ENCODE peak calls at places on chromosomes 6 and 20, in nine cellular contexts. O, Y, Z, V, J, I, E, P and F are unnamed samples. For H3K4me1, the result is how much of the 10 kb centered on the place peaks cover.

GRCh38 chr6:121647905-121648304 is 212.5 kb downstream of the GJA1 start:
- DNase-seq in O (no peak), Y (no peak), Z (no peak), V (no peak), J (no peak), I (no peak), E (no peak), P (no peak), F (no peak)

GRCh38 chr20:6769953-6770831 is 2.7 kb downstream of the BMP2 start:
- DNase-seq in O (no peak), Y (no peak), Z (peak), V (no peak), J (peak), I (peak), E (peak), P (peak), F (peak)

GRCh38 chr6:16511048-16511660 is 250.1 kb downstream of the ATXN1 start:
- DNase-seq in O (peak), Y (no peak), Z (no peak), V (no peak), J (no peak), I (peak), E (peak), P (no peak), F (no peak)

GRCh38 chr6:82006027-82006738 is 241.4 kb downstream of the IBTK start:
- DNase-seq in O (peak), Y (no peak), Z (no peak), V (no peak), J (no peak), I (no peak), E (peak), P (peak), F (no peak)

GRCh38 chr20:2006452-2007381 is 12.9 kb upstream of the PDYN start:
- DNase-seq in O (peak), Y (peak), Z (no peak), V (no peak), J (no peak), I (no peak), E (peak), P (no peak), F (no peak)

GRCh38 chr20:34052414-34052813 is 58.7 kb downstream of the RALY start:
- DNase-seq in O (no peak), Y (no peak), Z (no peak), V (no peak), J (no peak), I (no peak), E (no peak), P (no peak), F (no peak)

GRCh38 chr6:136129365-136129764 is 120.7 kb downstream of the MTFR2 start:
- DNase-seq in O (no peak), Y (no peak), Z (no peak), V (no peak), J (no peak), I (no peak), E (no peak), P (no peak), F (no peak)

GRCh38 chr6:134630468-134631180 is 312.7 kb upstream of the SGK1 start:
- DNase-seq in O (no peak), Y (no peak), Z (no peak), V (no peak), J (no peak), I (no peak), E (peak), P (peak), F (no peak)

GRCh38 chr6:37756141-37756540 is 58.5 kb upstream of the MDGA1 start:
- DNase-seq in O (no peak), Y (no peak), Z (no peak), V (no peak), J (no peak), I (no peak), E (no peak), P (no peak), F (no peak)

GRCh38 chr6:10725046-10725445 is 2.2 kb downstream of the TMEM14C start:
- DNase-seq in O (no peak), Y (no peak), Z (no peak), V (no peak), J (no peak), I (no peak), E (no peak), P (no peak), F (peak)
- TF ChIP-seq POLR2A in O (no peak), Y (no peak), Z (no peak), V (no peak), J (no peak), I (no peak), E (no peak), P (no peak), F (no peak)

DNA sequence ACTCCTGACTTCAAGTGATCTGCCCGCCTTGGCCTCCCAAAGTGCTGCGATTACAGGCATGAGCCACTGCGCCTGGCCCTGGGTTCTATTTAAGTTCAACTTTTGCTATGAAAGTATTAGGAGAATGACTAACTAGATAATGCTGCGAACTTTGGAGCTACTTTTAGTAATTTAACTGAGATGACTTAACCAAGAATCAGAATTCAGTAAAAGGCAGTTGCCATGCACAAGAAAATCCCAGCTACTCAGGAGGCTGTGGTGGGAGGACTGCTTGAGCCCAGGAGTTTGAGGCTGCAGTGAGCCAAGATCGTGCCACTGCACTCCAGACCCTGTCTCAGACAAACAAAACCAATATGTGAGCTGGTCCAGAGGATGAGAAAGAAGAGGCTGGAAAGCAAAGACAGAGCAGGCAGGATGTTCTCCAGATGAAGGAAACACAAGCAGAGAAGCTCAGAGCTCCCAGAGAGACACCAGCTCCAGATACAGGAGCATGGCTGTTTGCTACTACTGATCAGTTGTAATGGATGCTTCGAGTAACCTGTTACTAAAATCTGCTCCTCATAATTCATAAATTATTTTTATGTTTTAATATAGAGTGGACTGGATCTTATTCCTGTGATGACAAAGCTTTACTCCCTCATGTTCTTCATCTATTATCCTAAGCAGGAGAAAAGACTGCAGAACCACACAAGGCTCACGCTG is 23.9 kb downstream of the ZNF217 start:
- DNase-seq in O (no peak), Y (peak), Z (no peak), V (no peak), J (no peak), I (no peak), E (no peak), P (no peak), F (no peak)
- H3K4me1 ChIP-seq in O (under half), Y (under half), Z (under half), V (under half), J (under half), I (under half), E (under half), P (under half), F (under half)

GRCh38 chr20:10675456-10675848 is 1.7 kb upstream of the JAG1 start:
- DNase-seq in O (no peak), Y (no peak), Z (no peak), V (no peak), J (no peak), I (no peak), E (no peak), P (no peak), F (no peak)

GRCh38 chr20:10674684-10675455 is 1.1 kb upstream of the JAG1 start:
- DNase-seq in O (peak), Y (no peak), Z (peak), V (no peak), J (peak), I (peak), E (peak), P (peak), F (peak)

GRCh38 chr20:10672579-10673127 is 1.1 kb downstream of the JAG1 start:
- DNase-seq in O (no peak), Y (no peak), Z (peak), V (no peak), J (peak), I (peak), E (peak), P (peak), F (peak)

GRCh38 chr20:10673176-10673830 is 496 bp downstream of the JAG1 start:
- DNase-seq in O (no peak), Y (no peak), Z (peak), V (no peak), J (peak), I (peak), E (peak), P (peak), F (peak)

GRCh38 chr20:10673831-10674683 is at the start of gene JAG1:
- DNase-seq in O (peak), Y (peak), Z (peak), V (peak), J (peak), I (peak), E (peak), P (peak), F (peak)
- TF ChIP-seq POLR2A in O (peak), Y (peak), Z (peak), V (peak), J (no peak), I (peak), E (peak), P (peak), F (peak)

GRCh38 chr6:3744901-3745470 is 6.5 kb downstream of the PXDC1 start:
- DNase-seq in O (no peak), Y (no peak), Z (peak), V (no peak), J (no peak), I (no peak), E (no peak), P (no peak), F (no peak)
- H3K4me1 ChIP-seq in O (under half), Y (half or more), Z (half or more), V (half or more), J (half or more), I (under half), E (under half), P (half or more), F (under half)

GRCh38 chr6:166006593-166007301 is 160.9 kb downstream of the TBXT start:
- DNase-seq in O (peak), Y (peak), Z (no peak), V (no peak), J (no peak), I (no peak), E (peak), P (no peak), F (no peak)
- TF ChIP-seq POLR2A in O (no peak), Y (no peak), Z (no peak), V (no peak), J (no peak), I (no peak), E (peak), P (no peak), F (no peak)

DNA sequence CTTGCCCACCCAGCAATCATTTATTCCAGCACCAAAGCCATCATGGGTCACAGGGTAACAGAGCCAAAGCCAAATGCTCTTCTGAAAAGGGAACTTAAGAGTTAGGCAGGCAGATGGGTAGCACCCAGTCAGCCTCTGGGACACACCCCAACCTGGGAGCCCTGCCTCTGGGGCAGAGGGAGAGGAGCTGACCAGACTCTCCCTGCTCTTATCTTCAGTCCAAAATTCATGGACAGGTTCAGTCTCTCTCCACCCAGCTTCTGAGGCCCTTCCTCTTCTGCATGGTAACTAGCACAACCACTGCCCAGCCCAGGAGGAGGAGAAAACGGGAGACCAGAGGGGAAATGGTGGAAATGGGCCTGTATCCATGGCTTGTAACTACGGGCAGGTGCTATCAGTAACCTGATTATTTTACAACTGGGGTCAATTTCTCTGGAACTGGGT is 105.4 kb downstream of the NOL4L start:
- DNase-seq in O (no peak), Y (no peak), Z (no peak), V (no peak), J (peak), I (no peak), E (peak), P (peak), F (peak)
- H3K4me1 ChIP-seq in O (under half), Y (half or more), Z (under half), V (half or more), J (half or more), I (half or more), E (half or more), P (half or more), F (half or more)

GRCh38 chr6:30076333-30076732 is 764 bp upstream of the RNF39 start:
- DNase-seq in O (no peak), Y (no peak), Z (no peak), V (no peak), J (no peak), I (no peak), E (peak), P (no peak), F (no peak)

GRCh38 chr6:30075094-30075986 is at the start of gene RNF39:
- DNase-seq in O (no peak), Y (no peak), Z (no peak), V (no peak), J (no peak), I (peak), E (no peak), P (peak), F (no peak)

GRCh38 chr6:30075987-30076311 is 380 bp upstream of the RNF39 start:
- DNase-seq in O (no peak), Y (no peak), Z (no peak), V (no peak), J (no peak), I (peak), E (no peak), P (no peak), F (no peak)

GRCh38 chr6:30073489-30074240 is 1.9 kb downstream of the RNF39 start:
- DNase-seq in O (no peak), Y (no peak), Z (no peak), V (no peak), J (no peak), I (no peak), E (no peak), P (no peak), F (no peak)

DNA sequence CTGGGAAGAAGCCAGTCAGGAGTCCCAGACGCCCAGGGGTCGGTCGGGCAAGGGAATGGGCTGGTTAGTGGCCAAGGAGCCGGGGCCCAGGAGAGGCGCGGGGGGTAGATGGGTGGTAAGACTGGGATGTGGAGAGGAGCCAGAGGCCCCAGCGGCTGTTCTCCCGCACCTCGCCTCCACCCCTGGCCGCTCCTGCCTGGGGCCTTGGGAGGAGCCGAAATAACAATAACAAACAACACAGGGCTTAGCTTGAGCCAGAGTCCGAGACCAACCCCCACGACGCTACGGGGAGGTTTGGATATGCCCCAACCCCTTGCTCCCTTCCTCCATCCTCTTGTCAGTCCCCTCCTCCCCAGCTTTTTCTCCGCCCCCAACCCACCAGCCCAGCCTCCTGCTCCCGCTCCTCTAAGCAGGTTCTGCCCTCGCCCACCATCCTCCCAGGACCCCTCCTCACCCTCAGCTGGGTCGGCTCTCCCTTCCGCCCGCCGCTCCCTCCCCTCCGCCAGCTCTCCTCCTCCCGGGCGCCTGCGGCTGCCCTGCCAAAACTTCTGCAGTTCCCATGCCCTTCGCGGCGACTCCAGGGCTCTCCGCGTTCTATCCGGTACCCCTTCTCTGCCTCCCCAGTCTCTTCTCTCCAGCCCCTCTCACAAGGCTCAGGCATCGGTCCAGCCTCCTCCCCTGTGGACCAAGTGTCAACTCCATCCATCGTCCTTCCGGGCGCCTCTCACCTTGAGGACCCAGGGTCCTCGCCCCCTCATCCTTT is 1.1 kb downstream of the RNF39 start:
- DNase-seq in O (no peak), Y (no peak), Z (no peak), V (no peak), J (no peak), I (no peak), E (no peak), P (no peak), F (no peak)
- TF ChIP-seq POLR2A in O (no peak), Y (no peak), Z (no peak), V (no peak), J (no peak), I (no peak), E (no peak), P (no peak), F (no peak)